ENCODE peak calls at places on chromosomes 5 and 9, in four cellular contexts. U, V, O and H are unnamed samples. For H3K4me1, the result is how much of the 10 kb centered on the place peaks cover.

GRCh38 chr9:16385590-16386578 is 484.6 kb downstream of the BNC2 start:
- DNase-seq in O (peak), V (no peak), U (no peak), H (no peak)

GRCh38 chr5:145764325-145764724 is 70.8 kb downstream of the PRELID2 start:
- DNase-seq in O (no peak), U (no peak), V (no peak), H (no peak)

GRCh38 chr5:139740138-139740992 is 55.2 kb upstream of the PSD2 start:
- DNase-seq in V (no peak), O (no peak), U (no peak), H (no peak)

GRCh38 chr5:176618783-176619182 is 8.8 kb upstream of the GPRIN1 start:
- DNase-seq in V (no peak), U (no peak), O (no peak), H (no peak)

GRCh38 chr9:5418481-5418880 is 19.2 kb downstream of the PLGRKT start:
- DNase-seq in V (no peak), U (no peak), O (no peak), H (no peak)

GRCh38 chr9:35771524-35771923 is 17.4 kb upstream of the MSMP start:
- DNase-seq in U (no peak), O (peak), V (no peak), H (no peak)

GRCh38 chr9:131714161-131714646 is 25.7 kb downstream of the RAPGEF1 start:
- DNase-seq in U (peak), O (peak), V (no peak), H (no peak)

GRCh38 chr5:151068189-151068570 is 12.7 kb downstream of the TNIP1 start:
- DNase-seq in O (no peak), V (no peak), U (no peak), H (no peak)

GRCh38 chr5:159186319-159186718 is 23.0 kb downstream of the RNF145 start:
- DNase-seq in O (no peak), V (no peak), U (no peak), H (no peak)

GRCh38 chr5:180820788-180821321 is 18.2 kb upstream of the MGAT1 start:
- DNase-seq in V (no peak), U (no peak), O (peak), H (no peak)

GRCh38 chr9:16252631-16253030 is 617.8 kb downstream of the BNC2 start:
- DNase-seq in O (no peak), V (peak), U (no peak), H (no peak)

GRCh38 chr5:157485811-157486739 is 26.1 kb downstream of the NIPAL4 start:
- DNase-seq in U (no peak), V (no peak), O (no peak), H (no peak)

GRCh38 chr5:51380603-51381207 is 2.5 kb upstream of the ISL1 start:
- DNase-seq in V (peak), U (no peak), O (peak), H (no peak)

GRCh38 chr5:177070536-177071191 is 16.1 kb upstream of the FGFR4 start:
- DNase-seq in U (no peak), O (no peak), V (no peak), H (no peak)

GRCh38 chr5:73274870-73275756 is 102.1 kb downstream of the TMEM174 start:
- DNase-seq in V (no peak), U (peak), O (no peak), H (no peak)

GRCh38 chr9:18778846-18779245 is 254.2 kb downstream of the SAXO1 start:
- DNase-seq in V (no peak), O (no peak), U (no peak), H (no peak)

GRCh38 chr5:141608046-141608445 is 10.8 kb downstream of the DIAPH1 start:
- DNase-seq in U (no peak), O (no peak), V (no peak), H (no peak)

GRCh38 chr9:17725399-17726010 is 146.6 kb downstream of the SH3GL2 start:
- DNase-seq in O (no peak), U (no peak), V (no peak), H (no peak)

GRCh38 chr9:19009566-19009965 is 23.4 kb downstream of the SAXO1 start:
- DNase-seq in V (no peak), O (no peak), U (no peak), H (no peak)

GRCh38 chr9:92133949-92134604 is 18.9 kb upstream of the SPTLC1 start:
- DNase-seq in O (peak), U (peak), V (peak), H (peak)

GRCh38 chr5:135269828-135270545 is 129.0 kb downstream of the MACROH2A1 start:
- DNase-seq in O (peak), V (no peak), U (peak), H (no peak)

GRCh38 chr9:14924821-14925220 is 14.6 kb upstream of the FREM1 start:
- DNase-seq in O (peak), U (no peak), V (no peak), H (no peak)

GRCh38 chr5:177403194-177403825 is 2.8 kb upstream of the PFN3 start:
- DNase-seq in V (peak), O (no peak), U (peak), H (peak)

GRCh38 chr9:69020746-69021145 is 6.8 kb upstream of the PRKACG start:
- DNase-seq in O (no peak), V (no peak), U (no peak), H (no peak)

GRCh38 chr5:88542786-88543185 is 274.1 kb upstream of the TMEM161B start:
- DNase-seq in V (no peak), U (no peak), O (no peak), H (no peak)

GRCh38 chr5:87061046-87061445 is 206.6 kb upstream of the RASA1 start:
- DNase-seq in O (no peak), V (no peak), U (no peak), H (no peak)

GRCh38 chr5:176796411-176796810 is 13.9 kb upstream of the UNC5A start:
- DNase-seq in U (no peak), V (no peak), O (no peak), H (no peak)

GRCh38 chr5:61926911-61927310 is 379.1 kb upstream of the KIF2A start:
- DNase-seq in U (no peak), V (no peak), O (no peak), H (no peak)

GRCh38 chr5:218457-219289 is 553 bp downstream of the SDHA start:
- DNase-seq in V (peak), U (peak), O (peak), H (no peak)

GRCh38 chr5:129410488-129410887 is 49.6 kb upstream of the ADAMTS19 start:
- DNase-seq in V (peak), U (no peak), O (no peak), H (no peak)

GRCh38 chr5:91072891-91073290 is 310.2 kb downstream of the ARRDC3 start:
- DNase-seq in V (no peak), O (peak), U (no peak), H (no peak)

GRCh38 chr5:12071455-12071854 is 167.2 kb upstream of the CTNND2 start:
- DNase-seq in O (no peak), V (no peak), U (no peak), H (no peak)

GRCh38 chr5:2174572-2174971 is 291.8 kb upstream of the IRX4 start:
- DNase-seq in U (no peak), O (no peak), V (no peak), H (no peak)

GRCh38 chr9:13088734-13089427 is 190.6 kb downstream of the MPDZ start:
- DNase-seq in O (peak), V (peak), U (no peak), H (no peak)

GRCh38 chr9:127049581-127049980 is 72.9 kb downstream of the ANGPTL2 start:
- DNase-seq in V (no peak), U (no peak), O (peak), H (no peak)

GRCh38 chr5:107331312-107331711 is 339.4 kb downstream of the EFNA5 start:
- DNase-seq in O (no peak), V (no peak), U (no peak), H (no peak)

GRCh38 chr5:82183828-82184227 is 94.3 kb downstream of the RPS23 start:
- DNase-seq in V (no peak), O (peak), U (no peak), H (no peak)

GRCh38 chr5:172423379-172424110 is 30.8 kb downstream of the SH3PXD2B start:
- DNase-seq in O (no peak), U (no peak), V (no peak), H (no peak)
- H3K27ac ChIP-seq in O (no peak), U (no peak), V (no peak), H (no peak)

DNA sequence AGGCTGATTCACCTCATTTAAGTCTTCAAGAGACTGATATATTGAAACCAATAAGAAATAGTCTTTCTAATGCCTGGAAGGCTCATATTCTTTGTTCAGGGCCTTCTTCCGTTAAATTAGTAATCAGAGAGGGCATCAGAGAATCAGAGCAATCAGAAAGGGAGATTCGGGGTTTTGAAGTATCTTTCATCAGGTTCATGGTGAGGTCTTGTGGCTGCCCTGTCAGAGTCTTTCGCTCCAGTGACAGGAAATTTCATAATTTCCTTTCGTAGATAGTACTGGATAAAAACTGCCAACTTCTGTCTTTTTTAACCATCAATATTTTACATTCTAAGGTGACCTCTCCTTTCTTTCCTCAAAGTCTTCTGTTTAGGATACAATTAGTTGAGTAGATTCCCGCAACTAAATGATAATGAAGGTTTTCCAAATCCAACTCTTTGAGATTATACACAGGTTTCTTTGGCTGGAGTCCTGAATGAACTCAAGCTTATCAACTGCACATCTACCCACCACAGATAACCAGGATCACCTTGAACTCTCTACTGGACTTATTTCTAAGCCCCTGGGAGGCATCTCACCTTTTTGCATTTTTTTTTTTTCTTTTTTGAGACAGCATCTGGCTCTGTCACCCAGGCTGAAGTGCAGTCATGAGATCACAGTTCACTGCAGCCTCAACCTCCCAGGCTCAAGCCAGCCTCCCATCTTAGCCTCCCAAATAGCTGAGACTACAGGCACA is 5.5 kb downstream of the IL31RA start:
- DNase-seq in V (no peak), U (no peak), O (no peak), H (peak)
- H3K4me3 ChIP-seq in V (no peak), U (no peak), O (no peak), H (no peak)

DNA sequence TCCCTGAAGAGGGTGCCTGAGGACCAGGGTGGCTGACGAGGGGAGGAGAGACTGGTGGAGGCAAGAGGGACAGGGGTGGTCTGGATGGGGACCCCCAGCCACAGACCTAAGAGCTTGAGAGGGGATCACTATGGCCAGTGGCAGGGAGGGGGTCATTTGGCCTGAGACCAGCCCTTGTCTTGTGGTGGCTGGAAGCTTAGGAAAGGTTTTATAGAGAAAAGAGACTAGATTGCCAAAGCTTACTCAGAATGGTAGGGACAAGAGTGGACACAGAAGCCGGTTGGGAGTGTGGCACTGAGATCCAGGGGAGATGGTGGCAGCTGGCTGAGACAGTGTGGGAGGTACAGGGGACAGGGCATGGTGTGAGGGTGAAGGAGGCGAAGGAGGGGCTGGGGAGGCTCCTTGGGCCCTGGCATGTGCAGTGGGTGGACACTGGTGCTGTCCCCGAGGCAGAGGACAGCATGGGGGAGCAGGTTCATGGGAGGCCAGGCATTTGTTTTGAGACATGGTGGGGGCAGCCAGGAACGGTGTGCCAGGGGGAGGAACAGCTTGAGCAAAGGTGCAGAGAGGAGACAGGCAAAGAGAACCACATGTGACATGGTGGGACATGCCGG is 123.0 kb downstream of the C9orf50 start:
- DNase-seq in V (no peak), U (no peak), O (no peak), H (no peak)
- H3K4me1 ChIP-seq in V (under half), U (under half), O (under half), H (under half)

GRCh38 chr5:133565993-133566392 is 46.3 kb downstream of the FSTL4 start:
- DNase-seq in U (no peak), V (peak), O (peak), H (no peak)

GRCh38 chr5:133562554-133562953 is 49.8 kb downstream of the FSTL4 start:
- DNase-seq in O (no peak), V (no peak), U (no peak), H (no peak)

GRCh38 chr5:133569347-133569746 is 43.0 kb downstream of the FSTL4 start:
- DNase-seq in U (no peak), O (peak), V (no peak), H (no peak)

GRCh38 chr5:133559960-133560359 is 52.4 kb downstream of the FSTL4 start:
- DNase-seq in V (no peak), U (no peak), O (no peak), H (no peak)

GRCh38 chr5:133564921-133565565 is 47.3 kb downstream of the FSTL4 start:
- DNase-seq in U (no peak), O (no peak), V (no peak), H (no peak)
- H3K27ac ChIP-seq in U (no peak), O (no peak), V (no peak), H (no peak)

GRCh38 chr9:79312686-79313421 is 258.9 kb upstream of the TLE4 start:
- DNase-seq in O (no peak), U (no peak), V (peak), H (no peak)
- H3K4me3 ChIP-seq in O (no peak), U (no peak), V (no peak), H (no peak)